ENCODE peak calls at places on chromosomes 5 and 9, in four cellular contexts. I, W, J and Z are unnamed samples.
A peak's percentile ranks its signal among the peaks of the same experiment; 100 is the strongest.

GRCh38 chr5:163631846-163632245 is 126.4 kb downstream of the MAT2B start:
- DNase-seq in I (no peak), W (no peak), J (no peak), Z (no peak)

GRCh38 chr9:20618361-20618799 is 3.9 kb downstream of the MLLT3 start:
- DNase-seq in I (peak; percentile 36), W (peak; percentile 81), J (peak; percentile 20), Z (peak; percentile 73)

GRCh38 chr9:137444106-137444790 is 3.1 kb upstream of the ENTPD8 start:
- DNase-seq in I (no peak), W (no peak), J (no peak), Z (no peak)

GRCh38 chr9:109913461-109913810 is 133.4 kb downstream of the PALM2AKAP2 start:
- DNase-seq in I (no peak), W (peak; percentile 40), J (no peak), Z (no peak)

GRCh38 chr9:93592389-93593021 is 16.1 kb downstream of the PHF2 start:
- DNase-seq in I (peak; percentile 23), W (no peak), J (no peak), Z (no peak)

GRCh38 chr5:173688708-173689107 is 72.3 kb upstream of the BOD1 start:
- DNase-seq in I (no peak), W (no peak), J (no peak), Z (no peak)

GRCh38 chr5:74035521-74035937 is 409.5 kb downstream of the ARHGEF28 start:
- DNase-seq in I (peak; percentile 51), W (peak; percentile 88), J (peak; percentile 62), Z (peak; percentile 25)

GRCh38 chr5:177552839-177553455 is 1.4 kb downstream of the FAM193B start:
- DNase-seq in I (no peak), W (peak; percentile 30), J (no peak), Z (no peak)

GRCh38 chr9:10704720-10705119 is 91.9 kb upstream of the PTPRD start:
- DNase-seq in I (no peak), W (no peak), J (peak; percentile 19), Z (no peak)

GRCh38 chr5:44398382-44398781 is 9.2 kb upstream of the FGF10 start:
- DNase-seq in I (no peak), W (no peak), J (no peak), Z (no peak)

GRCh38 chr9:131410051-131410491 is 16.2 kb downstream of the PRRC2B start:
- DNase-seq in I (no peak), W (peak; percentile 77), J (no peak), Z (no peak)

GRCh38 chr5:181160-181559 is 10.1 kb upstream of the LRRC14B start:
- DNase-seq in I (no peak), W (no peak), J (no peak), Z (no peak)

GRCh38 chr5:146193291-146193690 is 10.1 kb upstream of the RBM27 start:
- DNase-seq in I (no peak), W (peak; percentile 49), J (no peak), Z (no peak)

GRCh38 chr5:17230808-17231525 is 13.5 kb downstream of the BASP1 start:
- DNase-seq in I (no peak), W (no peak), J (no peak), Z (no peak)

GRCh38 chr5:124746252-124746915 is at the start of gene ZNF608:
- DNase-seq in I (no peak), W (peak; percentile 92), J (peak; percentile 63), Z (peak; percentile 40)

GRCh38 chr5:124790261-124790894 is 43.9 kb upstream of the ZNF608 start:
- DNase-seq in I (no peak), W (peak; percentile 67), J (peak; percentile 24), Z (no peak)

GRCh38 chr5:100788417-100788816 is 114.7 kb downstream of the ST8SIA4 start:
- DNase-seq in I (no peak), W (no peak), J (no peak), Z (no peak)

GRCh38 chr5:5481206-5481605 is 58.7 kb downstream of the ICE1 start:
- DNase-seq in I (no peak), W (no peak), J (no peak), Z (no peak)

GRCh38 chr5:77012601-77013000 is 17.6 kb upstream of the AGGF1 start:
- DNase-seq in I (no peak), W (no peak), J (peak; percentile 9), Z (no peak)

GRCh38 chr9:124429530-124429867 is 14.3 kb upstream of the PSMB7 start:
- DNase-seq in I (no peak), W (no peak), J (no peak), Z (no peak)

GRCh38 chr5:6746244-6746643 is 33.0 kb downstream of the TENT4A start:
- DNase-seq in I (no peak), W (no peak), J (no peak), Z (no peak)

DNA sequence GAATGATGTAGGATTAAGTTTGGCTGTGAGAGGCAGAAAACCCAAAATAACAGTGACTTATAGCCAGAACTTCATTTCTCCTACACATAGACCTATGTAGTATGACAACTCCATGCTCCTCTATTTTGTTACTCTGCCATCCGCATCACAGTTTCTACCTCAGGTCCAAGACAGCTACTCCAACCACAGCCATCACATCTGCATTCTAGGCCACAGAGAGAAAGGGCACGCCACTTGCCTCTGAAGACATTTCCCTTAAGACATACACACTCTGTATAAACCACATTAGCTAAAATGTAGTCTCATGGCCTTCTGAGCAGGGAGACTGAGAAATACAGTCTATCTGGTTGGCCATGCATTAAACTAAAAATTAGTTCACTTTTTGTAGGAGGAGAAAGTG is 10.0 kb downstream of the SPINK4 start:
- DNase-seq in I (no peak), W (no peak), J (no peak), Z (no peak)
- H3K4me1 ChIP-seq in I (no peaks in the 10 kb centered on the region), W (no peaks in the 10 kb centered on the region), J (peaks cover 6% of the 10 kb centered on the region), Z (no peaks in the 10 kb centered on the region)

GRCh38 chr9:134329576-134329855 is 3.3 kb downstream of the RXRA start:
- DNase-seq in I (no peak), W (no peak), J (no peak), Z (no peak)
- H3K4me1 ChIP-seq in I (peaks cover 9% of the 10 kb centered on the region), W (peaks cover 44% of the 10 kb centered on the region), J (peaks cover 74% of the 10 kb centered on the region), Z (peaks cover 42% of the 10 kb centered on the region)

GRCh38 chr5:150461231-150461630 is 11.7 kb upstream of the RPS14 start:
- DNase-seq in I (no peak), W (no peak), J (peak; percentile 37), Z (no peak)

GRCh38 chr5:150460781-150461180 is 11.2 kb upstream of the RPS14 start:
- DNase-seq in I (no peak), W (no peak), J (no peak), Z (no peak)

GRCh38 chr5:150465926-150466325 is 16.4 kb upstream of the RPS14 start:
- DNase-seq in I (no peak), W (no peak), J (no peak), Z (no peak)

GRCh38 chr5:150468206-150468605 is 18.7 kb upstream of the RPS14 start:
- DNase-seq in I (no peak), W (no peak), J (no peak), Z (no peak)

GRCh38 chr5:150464554-150465012 is 15.0 kb upstream of the RPS14 start:
- DNase-seq in I (no peak), W (peak; percentile 78), J (no peak), Z (no peak)
- H3K4me1 ChIP-seq in I (no peaks in the 10 kb centered on the region), W (peaks cover 13% of the 10 kb centered on the region), J (peaks cover 2% of the 10 kb centered on the region), Z (no peaks in the 10 kb centered on the region)

DNA sequence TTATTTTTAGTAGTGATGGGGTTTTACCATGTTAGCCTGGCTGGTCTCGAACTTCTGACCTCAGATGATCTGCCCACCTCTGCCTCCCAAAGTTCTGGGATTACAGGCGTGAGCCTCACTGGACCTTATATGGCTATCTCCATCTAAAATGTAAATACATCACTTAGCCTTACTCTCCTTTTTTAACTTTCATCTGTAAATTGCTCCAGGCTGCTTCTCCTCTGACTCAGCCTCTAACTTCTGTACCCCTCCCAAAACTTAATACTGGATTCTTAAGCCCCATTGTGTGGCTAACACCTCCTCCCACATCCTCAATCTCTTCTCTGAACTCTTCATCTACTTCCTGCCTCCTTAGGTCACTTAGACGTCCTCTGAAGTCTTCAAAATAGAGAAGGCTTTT is 4.0 kb downstream of the SNX30 start:
- DNase-seq in I (no peak), W (peak; percentile 71), J (no peak), Z (no peak)
- H3K4me1 ChIP-seq in I (peaks cover 18% of the 10 kb centered on the region), W (no peaks in the 10 kb centered on the region), J (peaks cover 44% of the 10 kb centered on the region), Z (peaks cover 28% of the 10 kb centered on the region)

DNA sequence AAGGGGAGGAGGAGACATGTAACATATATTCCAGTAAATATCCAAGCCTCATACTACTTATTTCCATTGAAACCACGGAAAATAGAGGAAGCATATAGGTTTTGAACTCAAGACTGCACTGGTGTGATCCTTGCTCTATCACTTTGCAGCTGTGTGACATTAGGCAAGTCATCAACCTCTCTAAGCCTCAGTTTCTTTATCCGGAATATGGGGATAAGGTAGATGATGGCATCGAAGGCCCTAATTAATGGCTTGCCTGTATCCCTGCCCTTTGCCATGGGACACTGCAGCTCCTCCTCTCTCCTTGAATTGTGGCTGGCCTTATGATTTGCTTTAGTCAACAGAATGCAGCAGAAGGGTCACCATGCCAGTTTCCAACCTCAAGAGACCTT is 6.9 kb downstream of the SHB start:
- DNase-seq in I (no peak), W (no peak), J (no peak), Z (no peak)
- H3K4me1 ChIP-seq in I (peaks cover 32% of the 10 kb centered on the region), W (peaks cover 51% of the 10 kb centered on the region), J (peaks cover 66% of the 10 kb centered on the region), Z (peaks cover 8% of the 10 kb centered on the region)

DNA sequence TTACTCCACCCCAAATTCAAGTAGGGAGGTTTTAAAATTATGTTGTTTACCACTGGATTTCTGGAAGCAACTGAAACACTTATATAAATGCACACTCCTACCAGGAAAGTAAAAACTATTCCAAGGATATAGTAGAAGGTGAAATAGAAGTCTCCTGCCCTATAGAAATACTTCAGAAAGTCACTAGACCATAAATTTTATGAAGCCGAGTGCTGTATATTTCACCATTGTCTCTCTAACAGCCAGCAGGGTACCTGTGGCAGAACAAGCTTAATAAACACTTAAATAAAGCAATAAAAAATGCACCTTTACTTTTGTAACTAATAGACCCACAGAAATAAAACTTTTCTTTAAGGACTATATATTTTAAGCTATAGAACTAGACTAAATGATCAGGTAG is 631.6 kb downstream of the PDE4D start:
- DNase-seq in I (no peak), W (no peak), J (no peak), Z (no peak)
- H3K4me1 ChIP-seq in I (peaks cover 5% of the 10 kb centered on the region), W (peaks cover 30% of the 10 kb centered on the region), J (peaks cover 26% of the 10 kb centered on the region), Z (no peaks in the 10 kb centered on the region)